ENCODE peak calls at places on chromosomes 12 and 14, in four cellular contexts. M is GM20000, A is Panc1, N is right atrium auricular region. H is an unnamed sample.

GRCh38 chr12:124039276-124039675 is 66.3 kb downstream of the ZNF664 start:
- DNase-seq in M (no peak), N (no peak), A (no peak), H (no peak)

GRCh38 chr14:23411563-23412525 is 3.8 kb upstream of the MYH6 start:
- DNase-seq in M (no peak), N (no peak), A (no peak), H (no peak)

GRCh38 chr14:99201351-99202073 is 70.5 kb downstream of the BCL11B start:
- DNase-seq in N (no peak), M (no peak), A (no peak), H (no peak)

GRCh38 chr12:109182041-109182839 is 65.9 kb downstream of the ACACB start:
- DNase-seq in A (no peak), N (no peak), M (no peak), H (no peak)

GRCh38 chr14:81198651-81199050 is 22.1 kb downstream of the GTF2A1 start:
- DNase-seq in N (no peak), A (no peak), M (no peak), H (no peak)

GRCh38 chr12:108305520-108305919 is 33.6 kb downstream of the CMKLR1 start:
- DNase-seq in M (no peak), N (peak; percentile 95), A (no peak), H (peak; percentile 96)

GRCh38 chr12:120247621-120248030 is 17.9 kb downstream of the PXN start:
- DNase-seq in N (no peak), M (no peak), A (no peak), H (no peak)

GRCh38 chr14:48325486-48325885 is 650.1 kb upstream of the MDGA2 start:
- DNase-seq in N (no peak), A (no peak), M (no peak), H (no peak)

GRCh38 chr14:96989293-96989692 is 192.1 kb downstream of the VRK1 start:
- DNase-seq in A (no peak), N (no peak), M (no peak), H (no peak)

GRCh38 chr14:92560106-92560865 is 46.7 kb downstream of the RIN3 start:
- DNase-seq in N (no peak), A (no peak), M (no peak), H (no peak)

GRCh38 chr14:90049390-90049789 is 12.4 kb upstream of the KCNK13 start:
- DNase-seq in M (no peak), A (no peak), N (no peak), H (no peak)

GRCh38 chr14:26531894-26532293 is 65.9 kb downstream of the NOVA1 start:
- DNase-seq in M (no peak), A (no peak), N (no peak), H (no peak)

GRCh38 chr12:122187466-122187865 is 4.5 kb downstream of the LRRC43 start:
- DNase-seq in N (no peak), A (no peak), M (no peak), H (no peak)

H was measured in coronary artery.